ENCODE peak calls at places on chromosomes 7 and 10, in ten cellular contexts. Y is lung; A is Caco-2; J is cardiac septum; G is MCF 10A; Z is DMS153; K is iPS-NIHi11; P is GM04504; S is activated naive CD8-positive, alpha-beta T cell treated with anti-CD3 and anti-CD28 coated beads, Interleukin-2, amount 50 U/mL, for 16 hours; E is NCI-H1092 treated with DMSO at 0.1 percent for 48 hours. L is an unnamed sample.

GRCh38 chr7:30240401-30240800 is 44.0 kb upstream of the ZNRF2 start:
- DNase-seq in Y (no peak), A (no peak), J (no peak), G (no peak), Z (no peak), K (no peak), P (no peak), S (no peak), E (no peak), L (peak; percentile 2)

GRCh38 chr10:68756246-68756645 is 35.2 kb downstream of the CCAR1 start:
- DNase-seq in Y (no peak), A (no peak), J (no peak), G (no peak), Z (no peak), K (no peak), P (no peak), S (no peak), E (no peak), L (no peak)

GRCh38 chr7:155788616-155789000 is 23.7 kb downstream of the SHH start:
- DNase-seq in Y (no peak), A (no peak), J (no peak), G (peak; percentile 30), Z (no peak), K (no peak), P (no peak), S (no peak), E (no peak), L (no peak)

GRCh38 chr10:96724621-96725020 is 4.3 kb upstream of the PIK3AP1 start:
- DNase-seq in Y (no peak), A (no peak), J (no peak), G (no peak), Z (no peak), K (no peak), P (no peak), S (no peak), E (no peak), L (no peak)

GRCh38 chr10:63767512-63767911 is 246.3 kb downstream of the REEP3 start:
- DNase-seq in Y (no peak), A (no peak), J (no peak), G (peak; percentile 29), Z (no peak), K (no peak), P (no peak), S (no peak), E (peak; percentile 1), L (peak; percentile 38)

GRCh38 chr7:29611941-29612527 is 48.4 kb downstream of the PRR15 start:
- DNase-seq in Y (no peak), A (no peak), J (no peak), G (no peak), Z (no peak), K (peak; percentile 43), P (no peak), S (no peak), E (no peak), L (no peak)

GRCh38 chr7:37284285-37284684 is 164.4 kb downstream of the ELMO1 start:
- DNase-seq in Y (no peak), A (no peak), J (no peak), G (no peak), Z (no peak), K (no peak), P (no peak), S (no peak), E (no peak), L (no peak)

GRCh38 chr10:22682237-22683192 is 31.9 kb downstream of the PIP4K2A start:
- DNase-seq in Y (no peak), A (no peak), J (no peak), G (peak; percentile 61), Z (no peak), K (no peak), P (no peak), S (no peak), E (no peak), L (peak; percentile 81)

L was measured in mesenchymal stem cell.